ENCODE peak calls at places on chromosomes 6 and 20, in nine cellular contexts. G, P, Y, W, V, O, J, F and R are unnamed samples.
A peak's percentile ranks its signal among the peaks of the same experiment; 100 is the strongest.

GRCh38 chr20:10652660-10653191 is 21.1 kb downstream of the JAG1 start:
- DNase-seq in O (no peak), P (no peak), G (no peak), F (no peak), W (no peak), J (no peak), Y (no peak), V (no peak), R (no peak)

GRCh38 chr6:45801471-45802289 is 214.0 kb downstream of the CLIC5 start:
- DNase-seq in J (no peak), Y (peak; percentile 4), G (no peak), W (no peak), V (no peak), P (no peak), O (no peak), F (peak; percentile 33), R (no peak)

GRCh38 chr6:170371588-170371987 is 65.0 kb downstream of the FAM120B start:
- DNase-seq in O (no peak), J (peak; percentile 57), V (no peak), Y (no peak), P (no peak), W (peak; percentile 88), G (no peak), F (no peak), R (peak; percentile 35)

GRCh38 chr6:42392871-42393270 is 58.9 kb downstream of the TRERF1 start:
- DNase-seq in O (no peak), J (no peak), V (no peak), P (no peak), Y (no peak), F (no peak), G (peak; percentile 20), W (no peak), R (no peak)

GRCh38 chr6:65900928-65901327 is 193.9 kb upstream of the EYS start:
- DNase-seq in V (no peak), O (no peak), F (no peak), G (no peak), J (no peak), W (no peak), Y (no peak), P (no peak), R (no peak)

GRCh38 chr6:3867616-3868502 is 18.7 kb downstream of the FAM50B start:
- DNase-seq in W (no peak), F (no peak), Y (no peak), J (no peak), V (no peak), O (no peak), G (no peak), P (peak; percentile 63), R (no peak)

GRCh38 chr6:81787313-81788068 is 35.0 kb upstream of the TENT5A start:
- DNase-seq in V (no peak), Y (no peak), F (no peak), J (no peak), O (no peak), G (no peak), P (peak; percentile 83), W (no peak), R (no peak)

GRCh38 chr20:50248104-50248631 is 57.5 kb downstream of the CEBPB start:
- DNase-seq in O (no peak), V (no peak), Y (no peak), J (no peak), W (no peak), P (peak; percentile 58), G (peak; percentile 31), F (no peak), R (no peak)

GRCh38 chr6:141551318-141551717 is 581.4 kb upstream of the GJE1 start:
- DNase-seq in P (no peak), Y (no peak), J (no peak), O (no peak), W (no peak), G (no peak), V (no peak), F (no peak), R (no peak)

GRCh38 chr20:3177746-3178477 is 4.6 kb upstream of the LZTS3 start:
- DNase-seq in W (no peak), O (no peak), F (no peak), Y (no peak), G (peak; percentile 52), J (no peak), V (no peak), P (no peak), R (no peak)

GRCh38 chr6:161374971-161375873 is 101.4 kb upstream of the AGPAT4 start:
- DNase-seq in O (no peak), W (peak; percentile 80), P (no peak), J (peak; percentile 62), G (peak; percentile 92), F (no peak), V (peak; percentile 48), Y (no peak), R (peak; percentile 41)

GRCh38 chr6:112007805-112008204 is 46.1 kb upstream of the CCN6 start:
- DNase-seq in J (no peak), V (no peak), P (no peak), F (no peak), W (no peak), Y (no peak), O (no peak), G (no peak), R (no peak)

GRCh38 chr6:18507018-18507415 is 119.9 kb downstream of the RNF144B start:
- DNase-seq in J (no peak), P (no peak), O (no peak), W (no peak), F (no peak), G (no peak), V (no peak), Y (no peak), R (peak; percentile 71)

GRCh38 chr6:26016326-26017275 is 54.0 kb downstream of the TRIM38 start:
- DNase-seq in O (no peak), P (no peak), G (no peak), V (peak; percentile 66), J (no peak), F (no peak), Y (no peak), W (no peak), R (no peak)

GRCh38 chr6:49555951-49556350 is 5.5 kb downstream of the C6orf141 start:
- DNase-seq in W (no peak), V (no peak), O (no peak), P (no peak), J (no peak), G (no peak), F (no peak), Y (no peak), R (no peak)

GRCh38 chr6:73562557-73562956 is 41.7 kb upstream of the EEF1A1 start:
- DNase-seq in Y (no peak), V (no peak), O (no peak), P (no peak), F (no peak), G (no peak), J (no peak), W (no peak), R (no peak)

GRCh38 chr20:13331536-13331935 is 110.5 kb downstream of the ISM1 start:
- DNase-seq in J (no peak), G (no peak), O (no peak), V (no peak), Y (no peak), P (peak; percentile 40), F (no peak), W (no peak), R (no peak)

GRCh38 chr6:5529015-5529414 is 267.7 kb downstream of the FARS2 start:
- DNase-seq in O (no peak), V (no peak), P (no peak), J (no peak), Y (no peak), G (no peak), F (no peak), W (no peak), R (no peak)